ENCODE peak calls at places on chromosomes 16 and 17, in nine cellular contexts. One of them, this sample, is unnamed.

GRCh38 chr17:34979650-34980352 is 511 bp upstream of the LIG3 start:
- DNase-seq in A549: no peak
- DNase-seq in K562: peak
- DNase-seq in WTC11: no peak
- DNase-seq in endothelial cell of umbilical vein: peak
- DNase-seq in H1: no peak
- DNase-seq in HCT116: no peak
- DNase-seq in HepG2: peak
- DNase-seq in SK-N-SH: no peak
- DNase-seq in this sample: peak

GRCh38 chr17:17196776-17197175 is 9.4 kb downstream of the PLD6 start:
- DNase-seq in A549: no peak
- DNase-seq in K562: no peak
- DNase-seq in WTC11: no peak
- DNase-seq in endothelial cell of umbilical vein: no peak
- DNase-seq in H1: no peak
- DNase-seq in HCT116: no peak
- DNase-seq in HepG2: no peak
- DNase-seq in SK-N-SH: no peak
- DNase-seq in this sample: no peak

GRCh38 chr17:15091825-15092224 is 173.3 kb downstream of the PMP22 start:
- DNase-seq in A549: no peak
- DNase-seq in K562: no peak
- DNase-seq in WTC11: peak
- DNase-seq in endothelial cell of umbilical vein: no peak
- DNase-seq in H1: no peak
- DNase-seq in HCT116: peak
- DNase-seq in HepG2: no peak
- DNase-seq in SK-N-SH: no peak
- DNase-seq in this sample: peak

GRCh38 chr17:44204453-44204882 is 4.8 kb upstream of the ATXN7L3 start:
- DNase-seq in A549: no peak
- DNase-seq in K562: peak
- DNase-seq in WTC11: no peak
- DNase-seq in endothelial cell of umbilical vein: no peak
- DNase-seq in H1: no peak
- DNase-seq in HCT116: no peak
- DNase-seq in HepG2: no peak
- DNase-seq in SK-N-SH: no peak
- DNase-seq in this sample: peak

GRCh38 chr16:84699147-84699711 is 571 bp upstream of the USP10 start:
- DNase-seq in A549: peak
- DNase-seq in K562: peak
- DNase-seq in WTC11: no peak
- DNase-seq in endothelial cell of umbilical vein: peak
- DNase-seq in H1: no peak
- DNase-seq in HCT116: no peak
- DNase-seq in HepG2: no peak
- DNase-seq in SK-N-SH: no peak
- DNase-seq in this sample: peak

GRCh38 chr17:42796066-42796758 is 2.3 kb downstream of the COA3 start:
- DNase-seq in A549: no peak
- DNase-seq in K562: no peak
- DNase-seq in WTC11: no peak
- DNase-seq in endothelial cell of umbilical vein: no peak
- DNase-seq in H1: no peak
- DNase-seq in HCT116: no peak
- DNase-seq in HepG2: no peak
- DNase-seq in SK-N-SH: no peak
- DNase-seq in this sample: no peak

GRCh38 chr17:40251576-40251975 is 32.5 kb downstream of the WIPF2 start:
- DNase-seq in A549: peak
- DNase-seq in K562: no peak
- DNase-seq in WTC11: no peak
- DNase-seq in endothelial cell of umbilical vein: peak
- DNase-seq in H1: no peak
- DNase-seq in HCT116: peak
- DNase-seq in HepG2: no peak
- DNase-seq in SK-N-SH: no peak
- DNase-seq in this sample: peak

GRCh38 chr17:30600830-30601494 is 123.8 kb downstream of the GOSR1 start:
- DNase-seq in A549: peak
- DNase-seq in K562: peak
- DNase-seq in WTC11: no peak
- DNase-seq in endothelial cell of umbilical vein: peak
- DNase-seq in H1: no peak
- DNase-seq in HCT116: no peak
- DNase-seq in HepG2: no peak
- DNase-seq in SK-N-SH: peak
- DNase-seq in this sample: peak

GRCh38 chr17:27565874-27566672 is 64.9 kb upstream of the LGALS9 start:
- DNase-seq in A549: no peak
- DNase-seq in K562: no peak
- DNase-seq in WTC11: no peak
- DNase-seq in endothelial cell of umbilical vein: peak
- DNase-seq in H1: no peak
- DNase-seq in HCT116: no peak
- DNase-seq in HepG2: no peak
- DNase-seq in SK-N-SH: no peak
- DNase-seq in this sample: no peak

GRCh38 chr16:2252806-2253148 is 1.4 kb upstream of the ECI1 start:
- DNase-seq in A549: no peak
- DNase-seq in K562: no peak
- DNase-seq in WTC11: no peak
- DNase-seq in endothelial cell of umbilical vein: no peak
- DNase-seq in H1: no peak
- DNase-seq in HCT116: no peak
- DNase-seq in HepG2: no peak
- DNase-seq in SK-N-SH: no peak
- DNase-seq in this sample: no peak

GRCh38 chr17:39225974-39226683 is 384 bp upstream of the STAC2 start:
- DNase-seq in A549: peak
- DNase-seq in K562: peak
- DNase-seq in WTC11: peak
- DNase-seq in endothelial cell of umbilical vein: peak
- DNase-seq in H1: peak
- DNase-seq in HCT116: no peak
- DNase-seq in HepG2: no peak
- DNase-seq in SK-N-SH: peak
- DNase-seq in this sample: no peak
- TF ChIP-seq MAX in A549: no peak
- TF ChIP-seq MAX in K562: no peak
- TF ChIP-seq MAX in WTC11: no peak
- TF ChIP-seq MAX in endothelial cell of umbilical vein: no peak
- TF ChIP-seq MAX in H1: no peak
- TF ChIP-seq MAX in HCT116: no peak
- TF ChIP-seq MAX in HepG2: no peak
- TF ChIP-seq MAX in SK-N-SH: no peak
- TF ChIP-seq MAX in this sample: no peak

GRCh38 chr17:3598078-3598477 is 11.1 kb downstream of the TRPV1 start:
- DNase-seq in A549: no peak
- DNase-seq in K562: no peak
- DNase-seq in WTC11: no peak
- DNase-seq in endothelial cell of umbilical vein: no peak
- DNase-seq in H1: no peak
- DNase-seq in HCT116: no peak
- DNase-seq in HepG2: no peak
- DNase-seq in SK-N-SH: no peak
- DNase-seq in this sample: no peak

GRCh38 chr17:3603870-3604259 is 5.3 kb downstream of the TRPV1 start:
- DNase-seq in A549: no peak
- DNase-seq in K562: no peak
- DNase-seq in WTC11: no peak
- DNase-seq in endothelial cell of umbilical vein: no peak
- DNase-seq in H1: no peak
- DNase-seq in HCT116: no peak
- DNase-seq in HepG2: no peak
- DNase-seq in SK-N-SH: no peak
- DNase-seq in this sample: no peak

GRCh38 chr17:3600529-3601205 is 8.5 kb downstream of the TRPV1 start:
- DNase-seq in A549: no peak
- DNase-seq in K562: no peak
- DNase-seq in WTC11: no peak
- DNase-seq in endothelial cell of umbilical vein: no peak
- DNase-seq in H1: no peak
- DNase-seq in HCT116: no peak
- DNase-seq in HepG2: no peak
- DNase-seq in SK-N-SH: no peak
- DNase-seq in this sample: no peak

GRCh38 chr17:3603119-3603869 is 5.9 kb downstream of the TRPV1 start:
- DNase-seq in A549: no peak
- DNase-seq in K562: no peak
- DNase-seq in WTC11: no peak
- DNase-seq in endothelial cell of umbilical vein: peak
- DNase-seq in H1: no peak
- DNase-seq in HCT116: no peak
- DNase-seq in HepG2: no peak
- DNase-seq in SK-N-SH: no peak
- DNase-seq in this sample: no peak

DNA sequence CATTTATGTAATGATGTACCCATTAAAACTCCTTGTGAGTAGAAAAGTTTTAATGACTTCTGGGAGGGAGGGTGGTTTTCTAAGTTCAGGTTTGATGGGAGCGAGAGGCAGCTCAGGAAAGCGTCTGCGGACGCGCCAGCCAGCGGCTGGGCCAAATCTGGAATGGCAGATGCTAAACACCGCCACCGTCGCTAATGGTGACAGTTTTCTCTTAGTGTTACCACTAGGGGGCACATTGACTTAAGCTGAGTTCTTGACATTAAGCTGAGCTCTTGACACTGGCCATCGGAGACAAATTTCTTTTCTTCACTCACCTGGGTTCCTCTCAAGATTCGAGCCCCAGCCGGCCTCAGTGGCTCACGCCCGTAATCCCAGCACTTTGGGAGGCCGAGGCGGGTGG is 6.7 kb downstream of the TRPV1 start:
- DNase-seq in A549: peak
- DNase-seq in K562: peak
- DNase-seq in WTC11: peak
- DNase-seq in endothelial cell of umbilical vein: no peak
- DNase-seq in H1: peak
- DNase-seq in HCT116: peak
- DNase-seq in HepG2: peak
- DNase-seq in SK-N-SH: peak
- DNase-seq in this sample: peak
- TF ChIP-seq MAX in A549: no peak
- TF ChIP-seq MAX in K562: no peak
- TF ChIP-seq MAX in WTC11: no peak
- TF ChIP-seq MAX in endothelial cell of umbilical vein: no peak
- TF ChIP-seq MAX in H1: no peak
- TF ChIP-seq MAX in HCT116: no peak
- TF ChIP-seq MAX in HepG2: no peak
- TF ChIP-seq MAX in SK-N-SH: no peak
- TF ChIP-seq MAX in this sample: no peak

DNA sequence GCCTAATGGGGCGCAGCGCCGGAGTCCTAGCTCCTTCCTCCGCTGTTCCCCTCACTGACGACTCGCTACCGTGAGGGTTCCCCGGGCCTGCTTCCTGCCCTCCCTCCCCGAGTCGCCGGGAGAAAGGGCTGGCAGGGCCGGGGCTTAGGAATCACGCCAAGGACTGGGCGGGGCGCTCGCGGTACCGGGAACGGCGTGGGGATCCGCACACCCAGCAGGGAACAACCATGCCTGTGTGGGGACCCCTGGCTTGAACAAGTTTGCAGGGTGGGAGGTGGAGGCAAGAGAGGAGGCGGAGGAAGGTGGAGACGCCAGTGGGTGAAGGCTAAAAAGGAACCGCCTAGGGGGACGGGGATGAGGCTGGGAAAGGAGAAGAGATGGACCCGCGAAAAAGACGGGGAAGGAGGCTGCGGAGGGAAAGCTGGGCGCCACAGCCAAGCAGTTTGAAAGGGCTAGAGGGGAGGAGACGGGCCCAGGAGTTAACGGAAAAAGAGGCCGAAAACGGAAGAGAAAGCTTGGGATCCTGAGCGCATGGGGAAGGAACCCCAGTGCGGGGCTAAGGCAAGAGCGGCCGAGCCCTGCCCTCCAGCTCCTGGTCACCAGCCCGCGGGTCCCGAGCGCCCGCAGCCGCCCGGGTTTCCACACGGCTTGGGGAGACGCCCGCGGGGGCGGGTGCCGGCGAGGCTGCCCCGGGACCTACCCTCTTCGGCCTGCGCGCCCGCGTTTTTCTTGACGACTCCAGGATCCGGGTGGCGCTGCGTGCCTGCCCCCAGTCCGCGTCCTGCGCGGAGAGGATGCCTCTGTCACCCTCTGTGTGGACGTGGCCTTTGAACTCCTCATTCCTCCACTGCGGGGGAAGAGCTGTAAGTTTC is 1.3 kb upstream of the CDH11 start:
- DNase-seq in A549: no peak
- DNase-seq in K562: no peak
- DNase-seq in WTC11: peak
- DNase-seq in endothelial cell of umbilical vein: no peak
- DNase-seq in H1: no peak
- DNase-seq in HCT116: no peak
- DNase-seq in HepG2: no peak
- DNase-seq in SK-N-SH: peak
- DNase-seq in this sample: no peak
- TF ChIP-seq MAX in A549: no peak
- TF ChIP-seq MAX in K562: no peak
- TF ChIP-seq MAX in WTC11: peak
- TF ChIP-seq MAX in endothelial cell of umbilical vein: no peak
- TF ChIP-seq MAX in H1: no peak
- TF ChIP-seq MAX in HCT116: no peak
- TF ChIP-seq MAX in HepG2: no peak
- TF ChIP-seq MAX in SK-N-SH: peak
- TF ChIP-seq MAX in this sample: no peak

GRCh38 chr16:69166221-69166833 is 20.6 kb upstream of the SNTB2 start:
- DNase-seq in A549: no peak
- DNase-seq in K562: no peak
- DNase-seq in WTC11: no peak
- DNase-seq in endothelial cell of umbilical vein: peak
- DNase-seq in H1: no peak
- DNase-seq in HCT116: no peak
- DNase-seq in HepG2: no peak
- DNase-seq in SK-N-SH: no peak
- DNase-seq in this sample: no peak
- TF ChIP-seq MAX in A549: no peak
- TF ChIP-seq MAX in K562: no peak
- TF ChIP-seq MAX in WTC11: no peak
- TF ChIP-seq MAX in endothelial cell of umbilical vein: no peak
- TF ChIP-seq MAX in H1: no peak
- TF ChIP-seq MAX in HCT116: no peak
- TF ChIP-seq MAX in HepG2: no peak
- TF ChIP-seq MAX in SK-N-SH: no peak
- TF ChIP-seq MAX in this sample: no peak

GRCh38 chr17:75587718-75588545 is at the start of gene MYO15B:
- DNase-seq in A549: no peak
- DNase-seq in K562: peak
- DNase-seq in WTC11: peak
- DNase-seq in endothelial cell of umbilical vein: peak
- DNase-seq in H1: peak
- DNase-seq in HCT116: no peak
- DNase-seq in HepG2: no peak
- DNase-seq in SK-N-SH: no peak
- DNase-seq in this sample: peak
- TF ChIP-seq MAX in A549: no peak
- TF ChIP-seq MAX in K562: no peak
- TF ChIP-seq MAX in WTC11: peak
- TF ChIP-seq MAX in endothelial cell of umbilical vein: no peak
- TF ChIP-seq MAX in H1: no peak
- TF ChIP-seq MAX in HCT116: no peak
- TF ChIP-seq MAX in HepG2: no peak
- TF ChIP-seq MAX in SK-N-SH: no peak
- TF ChIP-seq MAX in this sample: no peak